ENCODE peak calls at places on chromosome 22, in nine cellular contexts. M is IMR-90; V is adrenal gland; Q is AG09309; U is prostate gland; O is cardiac fibroblast; N is foreskin keratinocyte; B is CD8-positive, alpha-beta T cell; L is dorsolateral prefrontal cortex. J is an unnamed sample.

GRCh38 chr22:48795664-48796063 is 1032.0 kb downstream of the BRD1 start:
- DNase-seq in M (no peak), V (no peak), Q (no peak), U (no peak), O (no peak), N (no peak), B (no peak), L (no peak), J (no peak)

GRCh38 chr22:28989484-28989883 is 72.1 kb downstream of the C22orf31 start:
- DNase-seq in M (no peak), V (no peak), Q (no peak), U (no peak), O (peak), N (no peak), B (no peak), L (no peak), J (no peak)

GRCh38 chr22:29071261-29072045 is 1.4 kb upstream of the KREMEN1 start:
- DNase-seq in M (peak), V (no peak), Q (no peak), U (peak), O (no peak), N (peak), B (peak), L (no peak), J (peak)

GRCh38 chr22:27241430-27242110 is 560.0 kb downstream of the MN1 start:
- DNase-seq in M (no peak), V (peak), Q (no peak), U (no peak), O (peak), N (no peak), B (no peak), L (no peak), J (peak)

GRCh38 chr22:19148417-19149046 is 1.6 kb downstream of the GSC2 start:
- DNase-seq in M (no peak), V (no peak), Q (no peak), U (no peak), O (no peak), N (no peak), B (no peak), L (no peak), J (no peak)

GRCh38 chr22:24071686-24072085 is 60.6 kb downstream of the CABIN1 start:
- DNase-seq in M (no peak), V (no peak), Q (no peak), U (no peak), O (no peak), N (no peak), B (no peak), L (no peak), J (no peak)

GRCh38 chr22:23305922-23306374 is 125.6 kb downstream of the BCR start:
- DNase-seq in M (peak), V (peak), Q (peak), U (peak), O (peak), N (no peak), B (no peak), L (peak), J (no peak)

GRCh38 chr22:29456211-29456671 is 17.9 kb downstream of the RFPL1 start:
- DNase-seq in M (peak), V (no peak), Q (no peak), U (no peak), O (no peak), N (no peak), B (no peak), L (no peak), J (no peak)

GRCh38 chr22:27880778-27881394 is 38.2 kb downstream of the PITPNB start:
- DNase-seq in M (peak), V (peak), Q (peak), U (peak), O (peak), N (peak), B (peak), L (no peak), J (no peak)

GRCh38 chr22:48711031-48711431 is 1116.6 kb downstream of the BRD1 start:
- DNase-seq in M (no peak), V (no peak), Q (no peak), U (no peak), O (no peak), N (no peak), B (no peak), L (peak), J (no peak)

GRCh38 chr22:25736378-25737011 is 5.5 kb upstream of the MYO18B start:
- DNase-seq in M (no peak), V (no peak), Q (no peak), U (no peak), O (no peak), N (no peak), B (no peak), L (no peak), J (no peak)

GRCh38 chr22:35971418-35972119 is 57.1 kb downstream of the RBFOX2 start:
- DNase-seq in M (peak), V (no peak), Q (peak), U (no peak), O (peak), N (no peak), B (no peak), L (no peak), J (no peak)

GRCh38 chr22:49268924-49269323 is 558.7 kb downstream of the BRD1 start:
- DNase-seq in M (no peak), V (no peak), Q (no peak), U (no peak), O (no peak), N (no peak), B (no peak), L (no peak), J (no peak)

GRCh38 chr22:49330421-49331222 is 497.1 kb downstream of the BRD1 start:
- DNase-seq in M (no peak), V (no peak), Q (no peak), U (no peak), O (no peak), N (no peak), B (no peak), L (no peak), J (no peak)

GRCh38 chr22:44309137-44309536 is 3.6 kb downstream of the SHISAL1 start:
- DNase-seq in M (peak), V (no peak), Q (peak), U (no peak), O (peak), N (peak), B (no peak), L (no peak), J (no peak)

GRCh38 chr22:35517769-35518530 is 22.7 kb upstream of the RASD2 start:
- DNase-seq in M (no peak), V (no peak), Q (no peak), U (no peak), O (peak), N (no peak), B (no peak), L (no peak), J (no peak)

GRCh38 chr22:34055525-34056200 is 135.4 kb upstream of the LARGE1 start:
- DNase-seq in M (no peak), V (no peak), Q (no peak), U (no peak), O (no peak), N (no peak), B (no peak), L (no peak), J (peak)

GRCh38 chr22:29707471-29707870 is 12.3 kb upstream of the CABP7 start:
- DNase-seq in M (no peak), V (no peak), Q (no peak), U (no peak), O (no peak), N (no peak), B (no peak), L (no peak), J (no peak)

GRCh38 chr22:49018601-49019000 is 809.1 kb downstream of the BRD1 start:
- DNase-seq in M (no peak), V (no peak), Q (no peak), U (no peak), O (no peak), N (no peak), B (no peak), L (peak), J (no peak)

GRCh38 chr22:31329453-31330215 is 16.5 kb downstream of the PATZ1 start:
- DNase-seq in M (no peak), V (no peak), Q (no peak), U (no peak), O (no peak), N (no peak), B (no peak), L (no peak), J (no peak)

GRCh38 chr22:29820941-29821789 is 16.9 kb downstream of the ASCC2 start:
- DNase-seq in M (peak), V (peak), Q (peak), U (peak), O (peak), N (peak), B (no peak), L (no peak), J (no peak)

GRCh38 chr22:20588092-20588842 is 80.9 kb downstream of the MED15 start:
- DNase-seq in M (no peak), V (no peak), Q (no peak), U (no peak), O (no peak), N (no peak), B (no peak), L (no peak), J (no peak)
- TF ChIP-seq CTCF in M (no peak), V (no peak), Q (no peak), U (no peak), O (no peak), N (no peak), B (no peak), L (no peak), J (no peak)

GRCh38 chr22:46869848-46870441 is 107.5 kb downstream of the TBC1D22A start:
- DNase-seq in M (no peak), V (no peak), Q (no peak), U (no peak), O (no peak), N (no peak), B (no peak), L (no peak), J (no peak)
- TF ChIP-seq CTCF in M (no peak), V (no peak), Q (no peak), U (no peak), O (no peak), N (no peak), B (no peak), L (no peak), J (no peak)

GRCh38 chr22:39530692-39531331 is 1.7 kb downstream of the RPS19BP1 start:
- DNase-seq in M (peak), V (peak), Q (no peak), U (no peak), O (peak), N (no peak), B (no peak), L (no peak), J (no peak)
- TF ChIP-seq CTCF in M (peak), V (peak), Q (no peak), U (no peak), O (peak), N (peak), B (no peak), L (peak), J (peak)

DNA sequence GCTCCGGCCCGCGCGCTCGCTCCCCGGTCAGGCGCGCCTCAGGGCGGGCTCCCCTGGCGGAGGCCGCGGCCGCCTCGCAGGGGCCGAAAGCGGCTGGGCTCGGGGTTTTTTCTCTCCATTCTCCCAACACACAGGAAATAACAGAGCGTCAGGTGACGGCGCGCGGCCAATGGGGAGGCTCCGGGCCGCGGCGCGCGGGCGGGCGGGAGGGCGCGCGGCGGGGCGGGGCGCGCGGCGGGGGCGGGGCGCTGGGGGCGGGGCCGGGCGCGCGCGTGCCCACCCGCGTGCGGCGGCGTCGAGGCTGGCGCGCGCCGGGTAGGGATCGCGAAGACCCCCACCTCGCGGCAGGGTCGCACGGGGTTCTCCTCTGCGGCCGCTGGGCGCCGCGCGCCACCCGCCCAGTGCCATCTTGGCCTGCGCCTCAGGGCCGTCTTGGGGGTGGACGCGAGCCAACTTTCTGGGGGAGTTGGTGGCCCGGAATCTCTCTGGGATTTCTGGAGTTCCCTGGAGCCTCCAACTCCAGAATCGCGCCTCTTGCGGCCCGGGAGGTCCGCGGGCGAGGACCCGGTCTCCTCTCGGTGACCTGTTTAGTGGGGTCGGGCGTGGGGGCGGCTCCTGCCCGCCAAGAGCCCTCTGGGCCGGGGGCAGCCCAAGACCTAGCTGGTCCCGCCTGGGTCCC is at the start of gene TCF20:
- DNase-seq in M (peak), V (peak), Q (no peak), U (peak), O (peak), N (peak), B (peak), L (peak), J (peak)
- TF ChIP-seq CTCF in M (peak), V (no peak), Q (no peak), U (no peak), O (no peak), N (no peak), B (no peak), L (no peak), J (no peak)

DNA sequence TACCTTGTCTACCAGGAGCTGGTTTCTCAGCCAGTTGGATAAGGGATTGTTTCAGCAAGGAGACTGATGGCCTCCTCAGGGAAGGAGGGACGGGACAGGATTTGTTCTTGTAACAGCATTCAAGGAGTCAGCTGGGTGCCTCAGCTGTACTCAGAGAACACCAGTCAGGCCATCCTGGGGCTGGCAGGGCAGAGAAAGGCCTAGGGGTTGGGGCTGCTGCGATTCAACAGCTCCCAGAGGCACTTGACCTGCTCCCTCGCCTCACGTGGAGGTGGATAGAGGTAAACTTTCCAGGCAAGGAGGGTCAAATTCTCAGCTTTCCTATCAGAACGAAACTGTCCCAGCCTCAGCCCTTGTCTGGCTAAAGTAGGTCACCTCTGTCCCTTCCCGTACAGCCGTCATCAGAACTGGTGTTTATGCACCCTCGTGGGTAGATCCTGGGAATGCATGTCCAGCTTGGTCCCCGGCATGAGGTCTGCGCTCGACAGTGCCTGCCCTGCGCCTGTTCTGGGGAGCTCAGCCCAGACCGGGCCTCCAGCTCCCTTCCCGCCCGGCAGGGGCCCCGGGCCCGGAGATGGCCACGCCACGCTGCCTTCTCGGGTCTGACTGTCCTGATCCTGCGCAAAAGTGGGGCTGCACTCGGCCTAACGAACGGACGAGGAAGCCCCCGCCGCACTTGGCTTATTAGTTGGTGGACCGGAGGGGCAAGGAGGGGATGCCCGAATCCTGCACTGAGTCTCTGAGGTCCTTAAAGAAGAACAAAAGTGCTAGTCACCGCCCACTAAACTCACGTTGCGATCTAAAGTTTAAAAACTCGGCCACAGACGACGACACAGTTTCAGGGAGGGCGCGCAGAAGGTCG is 762 bp upstream of the CCDC134 start:
- DNase-seq in M (no peak), V (peak), Q (no peak), U (peak), O (peak), N (no peak), B (peak), L (peak), J (peak)
- TF ChIP-seq CTCF in M (no peak), V (no peak), Q (no peak), U (no peak), O (no peak), N (no peak), B (no peak), L (no peak), J (no peak)

DNA sequence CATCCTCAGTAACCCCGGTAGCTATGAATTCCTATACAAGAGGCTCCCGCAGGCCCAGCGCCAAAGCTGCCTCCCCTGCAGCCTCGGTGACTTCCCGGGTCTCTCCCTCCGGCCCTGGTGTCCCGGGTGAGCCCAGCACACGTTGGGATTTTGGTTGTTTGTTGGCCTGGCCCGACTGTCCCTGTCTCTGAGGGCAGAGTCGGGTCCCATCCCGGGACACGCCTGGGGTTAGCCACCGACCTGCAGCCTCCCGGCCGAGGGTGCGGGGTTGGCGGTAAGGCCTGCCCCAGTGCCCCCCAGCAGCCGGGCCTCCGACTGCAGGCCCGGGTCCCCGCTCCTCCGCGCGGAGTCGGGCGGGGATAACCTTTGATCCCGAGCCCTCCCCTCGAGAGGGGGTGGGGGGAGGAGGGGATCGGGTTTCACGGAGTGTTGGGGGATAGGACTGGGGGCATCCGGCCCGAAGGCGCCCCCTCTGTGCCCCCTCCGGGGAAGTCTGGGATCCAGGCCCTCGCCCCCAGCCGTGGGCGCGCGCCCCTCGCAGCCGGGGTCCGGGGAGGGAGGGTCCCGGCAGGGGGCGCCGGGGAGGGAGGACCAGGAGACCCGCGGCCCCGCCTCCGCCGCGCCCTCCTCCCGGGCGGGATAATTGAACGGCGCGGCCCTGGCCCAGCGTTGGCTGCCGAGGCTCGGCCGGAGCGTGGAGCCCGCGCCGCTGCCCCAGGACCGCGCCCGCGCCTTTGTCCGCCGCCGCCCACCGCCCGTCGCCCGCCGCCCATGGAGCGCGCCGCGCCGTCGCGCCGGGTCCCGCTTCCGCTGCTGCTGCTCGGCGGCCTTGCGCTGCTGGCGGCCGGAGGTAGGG is at the start of gene FBLN1:
- DNase-seq in M (no peak), V (no peak), Q (no peak), U (no peak), O (peak), N (no peak), B (no peak), L (no peak), J (peak)
- TF ChIP-seq CTCF in M (peak), V (no peak), Q (no peak), U (peak), O (no peak), N (peak), B (no peak), L (no peak), J (peak)